ENCODE peak calls at places on chromosomes 12 and 14, in seven cellular contexts. Z is SK-N-SH, K is GM13977, C is RWPE2, E is endothelial cell, J is cardiac muscle cell, R is WTC11. G is an unnamed sample.

GRCh38 chr14:95321693-95322455 is 2.2 kb upstream of the CLMN start:
- DNase-seq in K (no peak), J (no peak), R (no peak), Z (no peak), C (no peak), E (no peak), G (no peak)

GRCh38 chr12:15227004-15227679 is 5.9 kb upstream of the RERG start:
- DNase-seq in E (peak), C (no peak), R (peak), J (peak), Z (peak), K (peak), G (no peak)

GRCh38 chr12:88248606-88249005 is 106.5 kb downstream of the TMTC3 start:
- DNase-seq in E (no peak), J (no peak), R (no peak), C (no peak), K (no peak), Z (no peak), G (no peak)

GRCh38 chr12:71397433-71397954 is 42.1 kb upstream of the LGR5 start:
- DNase-seq in R (no peak), E (no peak), K (no peak), C (no peak), Z (no peak), J (no peak), G (no peak)

GRCh38 chr12:62640910-62641448 is 174.4 kb downstream of the MON2 start:
- DNase-seq in Z (no peak), C (no peak), E (no peak), J (peak), K (peak), R (no peak), G (no peak)

GRCh38 chr12:56362130-56363059 is at the start of gene APOF:
- DNase-seq in K (no peak), E (no peak), Z (no peak), J (no peak), R (no peak), C (no peak), G (no peak)

GRCh38 chr14:22190411-22191191 is 398.4 kb downstream of the DAD1 start:
- DNase-seq in E (no peak), J (no peak), C (no peak), K (no peak), Z (no peak), R (no peak), G (no peak)

GRCh38 chr14:33406766-33407165 is 468.1 kb downstream of the NPAS3 start:
- DNase-seq in E (no peak), R (no peak), C (no peak), K (no peak), Z (no peak), J (no peak), G (no peak)

GRCh38 chr12:49094104-49094948 is at the start of gene DHH:
- DNase-seq in C (no peak), K (no peak), J (peak), E (peak), Z (peak), R (peak), G (no peak)

GRCh38 chr14:102805454-102805891 is 28.2 kb downstream of the TRAF3 start:
- DNase-seq in K (peak), C (no peak), J (peak), Z (no peak), E (no peak), R (no peak), G (no peak)

GRCh38 chr12:106415134-106415533 is 57.6 kb downstream of the POLR3B start:
- DNase-seq in C (no peak), E (no peak), J (peak), R (no peak), Z (no peak), K (no peak), G (no peak)

GRCh38 chr14:91654836-91655235 is 77.0 kb downstream of the CATSPERB start:
- DNase-seq in J (no peak), E (no peak), K (no peak), C (no peak), R (no peak), Z (no peak), G (no peak)

GRCh38 chr12:6492838-6493579 is at the start of gene MRPL51:
- DNase-seq in E (peak), C (peak), Z (peak), J (peak), R (peak), K (peak), G (peak)

GRCh38 chr12:93315907-93316622 is 61.7 kb upstream of the NUDT4 start:
- DNase-seq in C (no peak), Z (no peak), E (no peak), K (no peak), J (peak), R (no peak), G (no peak)

GRCh38 chr12:56528836-56529235 is 7.2 kb downstream of the RBMS2 start:
- DNase-seq in E (no peak), Z (no peak), C (no peak), K (no peak), J (peak), R (no peak), G (no peak)

GRCh38 chr14:57889245-57889644 is 23.4 kb upstream of the SLC35F4 start:
- DNase-seq in Z (no peak), K (no peak), J (peak), E (no peak), C (no peak), R (no peak), G (no peak)

GRCh38 chr12:84920331-84920730 is 7.7 kb upstream of the SLC6A15 start:
- DNase-seq in R (no peak), E (no peak), J (peak), C (no peak), K (no peak), Z (no peak), G (no peak)

GRCh38 chr14:97641827-97642226 is 844.6 kb downstream of the VRK1 start:
- DNase-seq in Z (no peak), E (no peak), R (no peak), C (no peak), K (no peak), J (no peak), G (no peak)

GRCh38 chr14:80944861-80945617 is 3.5 kb upstream of the CEP128 start:
- DNase-seq in E (no peak), R (no peak), Z (no peak), J (no peak), K (no peak), C (no peak), G (no peak)

GRCh38 chr12:103768467-103769123 is 72.4 kb downstream of the NT5DC3 start:
- DNase-seq in E (no peak), R (no peak), K (no peak), C (no peak), J (no peak), Z (no peak), G (no peak)

GRCh38 chr12:5073838-5074237 is 30.2 kb downstream of the KCNA5 start:
- DNase-seq in K (no peak), R (peak), E (no peak), J (peak), Z (peak), C (no peak), G (no peak)

GRCh38 chr14:77125275-77126073 is 16.1 kb downstream of the ZDHHC22 start:
- DNase-seq in Z (peak), K (no peak), J (no peak), E (no peak), R (no peak), C (no peak), G (no peak)

DNA sequence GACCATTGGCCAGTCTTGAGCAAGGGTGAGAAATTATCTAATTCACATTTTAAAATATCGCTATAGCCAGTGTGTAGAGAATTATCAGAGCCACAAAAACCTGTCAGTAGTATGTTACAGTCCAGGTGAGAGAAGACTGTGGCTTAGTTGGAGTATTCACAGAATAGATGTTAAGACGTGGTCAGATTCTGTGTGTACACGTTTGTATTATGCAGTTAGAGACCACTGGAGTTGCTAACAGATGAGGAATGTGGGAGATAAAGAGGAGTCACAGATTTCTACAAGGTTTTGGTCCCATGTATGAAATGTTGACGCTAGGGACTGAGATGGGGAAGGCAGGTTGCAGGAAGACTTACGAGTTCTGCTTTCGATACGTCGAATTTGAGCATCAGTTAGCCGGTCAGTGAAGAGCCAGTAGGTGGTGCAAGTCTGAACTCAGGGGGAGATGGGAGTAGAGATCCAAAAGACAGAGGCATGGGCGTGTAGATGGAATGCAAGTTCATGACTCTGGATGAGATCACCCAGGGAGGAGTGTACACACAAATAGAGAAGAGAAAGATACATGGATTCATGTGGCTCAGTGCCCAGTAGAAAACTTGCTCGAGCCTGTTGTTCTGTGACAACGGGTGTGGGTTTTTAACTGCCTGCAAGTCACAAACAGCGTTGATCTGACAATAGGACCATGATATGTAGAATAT is 114.8 kb upstream of the FLRT2 start:
- DNase-seq in E (no peak), R (peak), K (no peak), Z (no peak), C (peak), J (peak), G (no peak)
- TF ChIP-seq CTCF in E (no peak), R (no peak), K (no peak), Z (peak), C (peak), J (peak), G (no peak)

GRCh38 chr12:590206-590750 is 73.0 kb downstream of the NINJ2 start:
- DNase-seq in R (no peak), Z (no peak), J (no peak), K (no peak), C (no peak), E (no peak), G (no peak)

GRCh38 chr12:588658-589057 is 74.6 kb downstream of the NINJ2 start:
- DNase-seq in J (no peak), K (no peak), C (no peak), R (no peak), E (no peak), Z (no peak), G (no peak)

GRCh38 chr12:591571-592505 is 71.4 kb downstream of the NINJ2 start:
- DNase-seq in K (no peak), Z (peak), C (no peak), R (no peak), E (no peak), J (no peak), G (no peak)

GRCh38 chr12:593396-593976 is 69.8 kb downstream of the NINJ2 start:
- DNase-seq in R (no peak), C (no peak), Z (no peak), E (no peak), K (no peak), J (no peak), G (no peak)

GRCh38 chr12:591167-591570 is 72.1 kb downstream of the NINJ2 start:
- DNase-seq in C (no peak), J (no peak), R (no peak), Z (peak), E (no peak), K (no peak), G (peak)
- TF ChIP-seq CTCF in C (no peak), J (peak), R (no peak), Z (no peak), E (no peak), K (no peak), G (peak)

GRCh38 chr12:118357327-118358007 is 15.2 kb downstream of the TAOK3 start:
- DNase-seq in R (no peak), E (no peak), C (no peak), Z (peak), J (peak), K (peak), G (peak)
- TF ChIP-seq CTCF in R (no peak), E (peak), C (peak), Z (peak), J (no peak), K (peak), G (peak)

DNA sequence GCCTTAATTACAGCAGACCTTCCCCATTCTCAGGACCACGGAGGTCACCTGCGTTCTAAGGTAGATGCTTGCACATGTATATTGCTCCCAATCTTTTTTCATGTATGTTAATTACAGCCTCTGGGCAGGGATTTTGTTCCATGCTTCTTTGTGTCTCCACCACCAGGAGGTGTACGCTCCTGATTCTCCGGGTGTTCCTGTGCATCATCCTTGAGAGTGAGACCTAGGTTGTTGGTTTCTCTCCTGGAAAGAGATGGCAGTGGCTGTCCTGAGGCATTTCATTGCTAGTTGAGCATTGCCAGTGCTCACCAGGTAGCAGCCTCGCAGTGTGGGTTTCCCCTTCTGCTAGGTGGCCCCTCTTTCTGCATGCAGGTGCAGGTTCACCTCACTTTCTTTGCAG is 52.8 kb downstream of the KCNK13 start:
- DNase-seq in Z (peak), E (peak), J (no peak), C (no peak), K (no peak), R (no peak), G (no peak)
- TF ChIP-seq CTCF in Z (no peak), E (peak), J (peak), C (no peak), K (no peak), R (no peak), G (no peak)

GRCh38 chr12:123232807-123233504 is at the start of the genes MPHOSPH9 and MTRFR:
- DNase-seq in J (peak), R (peak), Z (peak), C (peak), K (peak), E (peak), G (peak)
- TF ChIP-seq CTCF in J (no peak), R (no peak), Z (no peak), C (no peak), K (no peak), E (no peak), G (no peak)

GRCh38 chr14:54902143-54902520 is 494 bp downstream of the GCH1 start:
- DNase-seq in Z (peak), K (peak), R (peak), E (peak), C (peak), J (peak), G (peak)
- TF ChIP-seq CTCF in Z (no peak), K (no peak), R (no peak), E (no peak), C (no peak), J (no peak), G (no peak)

GRCh38 chr14:99509871-99510555 is 28.8 kb downstream of the CCNK start:
- DNase-seq in R (no peak), K (peak), E (no peak), C (no peak), J (no peak), Z (peak), G (no peak)

GRCh38 chr14:99507860-99508640 is 26.8 kb downstream of the CCNK start:
- DNase-seq in K (peak), J (no peak), Z (no peak), E (no peak), R (no peak), C (no peak), G (no peak)

GRCh38 chr14:99510556-99511139 is 29.4 kb downstream of the CCNK start:
- DNase-seq in R (no peak), C (no peak), E (no peak), J (no peak), Z (peak), K (no peak), G (no peak)

GRCh38 chr14:99511421-99512109 is 30.4 kb downstream of the CCNK start:
- DNase-seq in Z (peak), J (no peak), K (no peak), E (no peak), R (no peak), C (no peak), G (no peak)

GRCh38 chr14:99508896-99509629 is 27.9 kb downstream of the CCNK start:
- DNase-seq in K (peak), E (no peak), R (no peak), Z (no peak), C (no peak), J (no peak), G (no peak)
- TF ChIP-seq CTCF in K (no peak), E (no peak), R (no peak), Z (no peak), C (no peak), J (no peak), G (no peak)

DNA sequence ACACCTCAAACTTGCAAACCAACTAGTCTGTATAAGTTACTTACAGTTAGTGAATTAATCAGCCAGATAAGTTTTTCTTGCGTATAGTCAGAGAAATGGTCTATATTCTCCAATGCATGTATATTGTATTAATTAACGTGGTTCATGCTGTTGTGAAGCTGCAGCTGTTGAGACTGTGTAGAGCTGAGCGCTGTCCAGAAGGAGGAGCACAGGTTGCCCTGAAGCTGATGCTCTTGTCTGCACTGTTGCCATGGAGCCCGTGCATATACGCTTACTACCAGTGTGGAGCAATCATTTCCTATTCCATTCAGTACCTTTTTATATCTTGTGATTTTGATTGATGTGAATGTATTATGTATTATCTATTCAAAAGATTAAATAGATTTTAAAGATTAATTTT is 74.3 kb upstream of the ARID2 start:
- DNase-seq in E (no peak), J (peak), C (no peak), K (no peak), Z (peak), R (no peak), G (no peak)
- TF ChIP-seq CTCF in E (no peak), J (peak), C (peak), K (no peak), Z (no peak), R (no peak), G (no peak)

G was measured in CD14-positive monocyte.